ENCODE peak calls at places on chromosome 20, in nine cellular contexts. One of them, this sample, is unnamed.

GRCh38 chr20:5342031-5342430 is 25.3 kb upstream of the PROKR2 start:
- DNase-seq in effector memory CD4-positive, alpha-beta T cell: no peak
- DNase-seq in HCT116: no peak
- DNase-seq in A549: no peak
- DNase-seq in fibroblast of lung: no peak
- DNase-seq in heart left ventricle: no peak
- DNase-seq in breast epithelium: no peak
- DNase-seq in adrenal gland: no peak
- DNase-seq in IMR-90: no peak
- DNase-seq in this sample: no peak

GRCh38 chr20:31956556-31957220 is 4.8 kb upstream of the PDRG1 start:
- DNase-seq in effector memory CD4-positive, alpha-beta T cell: no peak
- DNase-seq in HCT116: no peak
- DNase-seq in A549: no peak
- DNase-seq in fibroblast of lung: no peak
- DNase-seq in heart left ventricle: no peak
- DNase-seq in breast epithelium: no peak
- DNase-seq in adrenal gland: no peak
- DNase-seq in IMR-90: no peak
- DNase-seq in this sample: no peak

GRCh38 chr20:51354191-51354768 is 188.2 kb downstream of the NFATC2 start:
- DNase-seq in effector memory CD4-positive, alpha-beta T cell: no peak
- DNase-seq in HCT116: no peak
- DNase-seq in A549: no peak
- DNase-seq in fibroblast of lung: peak
- DNase-seq in heart left ventricle: no peak
- DNase-seq in breast epithelium: no peak
- DNase-seq in adrenal gland: no peak
- DNase-seq in IMR-90: peak
- DNase-seq in this sample: no peak

GRCh38 chr20:51318058-51318960 is 224.2 kb downstream of the NFATC2 start:
- DNase-seq in effector memory CD4-positive, alpha-beta T cell: peak
- DNase-seq in HCT116: peak
- DNase-seq in A549: peak
- DNase-seq in fibroblast of lung: no peak
- DNase-seq in heart left ventricle: no peak
- DNase-seq in breast epithelium: no peak
- DNase-seq in adrenal gland: peak
- DNase-seq in IMR-90: no peak
- DNase-seq in this sample: no peak

GRCh38 chr20:31605902-31606677 is 1.0 kb downstream of the ID1 start:
- DNase-seq in effector memory CD4-positive, alpha-beta T cell: no peak
- DNase-seq in HCT116: no peak
- DNase-seq in A549: no peak
- DNase-seq in fibroblast of lung: peak
- DNase-seq in heart left ventricle: peak
- DNase-seq in breast epithelium: no peak
- DNase-seq in adrenal gland: no peak
- DNase-seq in IMR-90: no peak
- DNase-seq in this sample: no peak

GRCh38 chr20:38798266-38798665 is 7.2 kb upstream of the PPP1R16B start:
- DNase-seq in effector memory CD4-positive, alpha-beta T cell: no peak
- DNase-seq in HCT116: no peak
- DNase-seq in A549: no peak
- DNase-seq in fibroblast of lung: no peak
- DNase-seq in heart left ventricle: no peak
- DNase-seq in breast epithelium: no peak
- DNase-seq in adrenal gland: no peak
- DNase-seq in IMR-90: no peak
- DNase-seq in this sample: no peak

GRCh38 chr20:59662856-59663512 is 58.6 kb downstream of the PHACTR3 start:
- DNase-seq in effector memory CD4-positive, alpha-beta T cell: no peak
- DNase-seq in HCT116: no peak
- DNase-seq in A549: no peak
- DNase-seq in fibroblast of lung: no peak
- DNase-seq in heart left ventricle: no peak
- DNase-seq in breast epithelium: peak
- DNase-seq in adrenal gland: no peak
- DNase-seq in IMR-90: no peak
- DNase-seq in this sample: no peak

GRCh38 chr20:20031790-20032189 is 14.6 kb downstream of the NAA20 start:
- DNase-seq in effector memory CD4-positive, alpha-beta T cell: no peak
- DNase-seq in HCT116: no peak
- DNase-seq in A549: no peak
- DNase-seq in fibroblast of lung: no peak
- DNase-seq in heart left ventricle: no peak
- DNase-seq in breast epithelium: no peak
- DNase-seq in adrenal gland: no peak
- DNase-seq in IMR-90: no peak
- DNase-seq in this sample: no peak

GRCh38 chr20:23710771-23711170 is 21.9 kb upstream of the CST4 start:
- DNase-seq in effector memory CD4-positive, alpha-beta T cell: no peak
- DNase-seq in HCT116: no peak
- DNase-seq in A549: no peak
- DNase-seq in fibroblast of lung: no peak
- DNase-seq in heart left ventricle: no peak
- DNase-seq in breast epithelium: no peak
- DNase-seq in adrenal gland: no peak
- DNase-seq in IMR-90: no peak
- DNase-seq in this sample: no peak

GRCh38 chr20:63332488-63333240 is 28.5 kb downstream of the CHRNA4 start:
- DNase-seq in effector memory CD4-positive, alpha-beta T cell: no peak
- DNase-seq in HCT116: no peak
- DNase-seq in A549: no peak
- DNase-seq in fibroblast of lung: no peak
- DNase-seq in heart left ventricle: no peak
- DNase-seq in breast epithelium: no peak
- DNase-seq in adrenal gland: no peak
- DNase-seq in IMR-90: no peak
- DNase-seq in this sample: no peak

GRCh38 chr20:45036044-45036755 is 64.7 kb downstream of the KCNS1 start:
- DNase-seq in effector memory CD4-positive, alpha-beta T cell: no peak
- DNase-seq in HCT116: peak
- DNase-seq in A549: no peak
- DNase-seq in fibroblast of lung: peak
- DNase-seq in heart left ventricle: no peak
- DNase-seq in breast epithelium: no peak
- DNase-seq in adrenal gland: no peak
- DNase-seq in IMR-90: peak
- DNase-seq in this sample: no peak

GRCh38 chr20:46010491-46011405 is 2.0 kb downstream of the MMP9 start:
- DNase-seq in effector memory CD4-positive, alpha-beta T cell: peak
- DNase-seq in HCT116: no peak
- DNase-seq in A549: no peak
- DNase-seq in fibroblast of lung: no peak
- DNase-seq in heart left ventricle: no peak
- DNase-seq in breast epithelium: no peak
- DNase-seq in adrenal gland: no peak
- DNase-seq in IMR-90: peak
- DNase-seq in this sample: no peak

GRCh38 chr20:64244281-64244805 is 11.2 kb upstream of the PCMTD2 start:
- DNase-seq in effector memory CD4-positive, alpha-beta T cell: no peak
- DNase-seq in HCT116: no peak
- DNase-seq in A549: no peak
- DNase-seq in fibroblast of lung: no peak
- DNase-seq in heart left ventricle: no peak
- DNase-seq in breast epithelium: no peak
- DNase-seq in adrenal gland: peak
- DNase-seq in IMR-90: no peak
- DNase-seq in this sample: no peak

GRCh38 chr20:2236266-2236665 is 59.5 kb upstream of the TGM3 start:
- DNase-seq in effector memory CD4-positive, alpha-beta T cell: no peak
- DNase-seq in HCT116: no peak
- DNase-seq in A549: peak
- DNase-seq in fibroblast of lung: no peak
- DNase-seq in heart left ventricle: no peak
- DNase-seq in breast epithelium: no peak
- DNase-seq in adrenal gland: no peak
- DNase-seq in IMR-90: peak
- DNase-seq in this sample: no peak
- H3K27ac ChIP-seq in effector memory CD4-positive, alpha-beta T cell: no peak
- H3K27ac ChIP-seq in HCT116: no peak
- H3K27ac ChIP-seq in A549: no peak
- H3K27ac ChIP-seq in fibroblast of lung: peak
- H3K27ac ChIP-seq in heart left ventricle: no peak
- H3K27ac ChIP-seq in breast epithelium: peak
- H3K27ac ChIP-seq in adrenal gland: no peak
- H3K27ac ChIP-seq in IMR-90: no peak
- H3K27ac ChIP-seq in this sample: no peak

GRCh38 chr20:62236200-62236599 is 2.1 kb upstream of the OSBPL2 start:
- DNase-seq in effector memory CD4-positive, alpha-beta T cell: no peak
- DNase-seq in HCT116: no peak
- DNase-seq in A549: no peak
- DNase-seq in fibroblast of lung: no peak
- DNase-seq in heart left ventricle: no peak
- DNase-seq in breast epithelium: no peak
- DNase-seq in adrenal gland: no peak
- DNase-seq in IMR-90: no peak
- DNase-seq in this sample: no peak
- H3K27ac ChIP-seq in effector memory CD4-positive, alpha-beta T cell: no peak
- H3K27ac ChIP-seq in HCT116: no peak
- H3K27ac ChIP-seq in A549: no peak
- H3K27ac ChIP-seq in fibroblast of lung: no peak
- H3K27ac ChIP-seq in heart left ventricle: no peak
- H3K27ac ChIP-seq in breast epithelium: no peak
- H3K27ac ChIP-seq in adrenal gland: no peak
- H3K27ac ChIP-seq in IMR-90: no peak
- H3K27ac ChIP-seq in this sample: no peak

DNA sequence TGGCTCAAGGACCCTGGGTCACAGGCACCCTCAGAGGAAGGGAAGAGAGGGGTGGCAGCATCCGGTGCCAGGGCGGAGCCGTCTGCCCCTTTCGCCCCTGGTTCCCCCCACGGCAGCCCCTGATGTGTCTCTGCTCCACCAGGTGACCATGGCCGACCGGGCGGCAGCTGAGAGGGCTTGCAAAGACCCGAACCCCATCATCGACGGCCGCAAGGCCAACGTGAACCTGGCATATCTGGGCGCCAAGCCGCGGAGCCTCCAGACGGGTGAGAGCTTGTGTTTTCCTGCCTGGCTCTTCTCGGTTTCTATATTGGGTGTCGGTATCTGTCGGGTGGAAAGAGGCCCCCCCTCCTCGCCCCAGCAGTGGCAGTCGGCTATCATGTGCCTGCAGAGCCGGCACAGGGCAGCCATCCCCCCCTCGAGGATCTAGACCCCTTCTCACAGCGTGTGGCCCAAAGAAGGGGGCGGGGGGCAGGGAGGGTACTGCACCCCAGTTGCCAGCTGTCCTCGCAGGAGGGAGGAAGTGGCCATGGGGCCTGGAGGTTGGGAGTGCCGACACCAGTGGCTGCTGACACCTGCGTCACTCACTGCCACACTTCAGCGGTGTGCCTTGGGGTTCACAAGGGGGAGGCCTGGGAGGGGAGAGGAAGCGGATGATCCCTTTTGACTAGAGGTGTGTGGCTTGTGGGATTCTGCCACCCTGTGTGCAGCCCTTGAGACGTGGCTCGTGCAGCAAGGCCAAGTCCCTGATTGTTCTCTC is 1.5 kb downstream of the RBM38 start:
- DNase-seq in effector memory CD4-positive, alpha-beta T cell: peak
- DNase-seq in HCT116: no peak
- DNase-seq in A549: no peak
- DNase-seq in fibroblast of lung: no peak
- DNase-seq in heart left ventricle: peak
- DNase-seq in breast epithelium: peak
- DNase-seq in adrenal gland: no peak
- DNase-seq in IMR-90: no peak
- DNase-seq in this sample: peak
- H3K27ac ChIP-seq in effector memory CD4-positive, alpha-beta T cell: peak
- H3K27ac ChIP-seq in HCT116: peak
- H3K27ac ChIP-seq in A549: no peak
- H3K27ac ChIP-seq in fibroblast of lung: no peak
- H3K27ac ChIP-seq in heart left ventricle: peak
- H3K27ac ChIP-seq in breast epithelium: peak
- H3K27ac ChIP-seq in adrenal gland: no peak
- H3K27ac ChIP-seq in IMR-90: no peak
- H3K27ac ChIP-seq in this sample: peak

GRCh38 chr20:57394087-57395082 is 3.2 kb downstream of the RBM38 start:
- DNase-seq in effector memory CD4-positive, alpha-beta T cell: no peak
- DNase-seq in HCT116: no peak
- DNase-seq in A549: no peak
- DNase-seq in fibroblast of lung: no peak
- DNase-seq in heart left ventricle: peak
- DNase-seq in breast epithelium: no peak
- DNase-seq in adrenal gland: no peak
- DNase-seq in IMR-90: no peak
- DNase-seq in this sample: no peak

GRCh38 chr20:57395111-57395959 is 4.1 kb downstream of the RBM38 start:
- DNase-seq in effector memory CD4-positive, alpha-beta T cell: no peak
- DNase-seq in HCT116: no peak
- DNase-seq in A549: no peak
- DNase-seq in fibroblast of lung: peak
- DNase-seq in heart left ventricle: peak
- DNase-seq in breast epithelium: peak
- DNase-seq in adrenal gland: peak
- DNase-seq in IMR-90: peak
- DNase-seq in this sample: peak

GRCh38 chr20:57392130-57392445 is 892 bp downstream of the RBM38 start:
- DNase-seq in effector memory CD4-positive, alpha-beta T cell: no peak
- DNase-seq in HCT116: no peak
- DNase-seq in A549: peak
- DNase-seq in fibroblast of lung: no peak
- DNase-seq in heart left ventricle: peak
- DNase-seq in breast epithelium: no peak
- DNase-seq in adrenal gland: peak
- DNase-seq in IMR-90: no peak
- DNase-seq in this sample: no peak

GRCh38 chr20:57391439-57392129 is 388 bp downstream of the RBM38 start:
- DNase-seq in effector memory CD4-positive, alpha-beta T cell: no peak
- DNase-seq in HCT116: no peak
- DNase-seq in A549: no peak
- DNase-seq in fibroblast of lung: peak
- DNase-seq in heart left ventricle: peak
- DNase-seq in breast epithelium: no peak
- DNase-seq in adrenal gland: no peak
- DNase-seq in IMR-90: no peak
- DNase-seq in this sample: peak

DNA sequence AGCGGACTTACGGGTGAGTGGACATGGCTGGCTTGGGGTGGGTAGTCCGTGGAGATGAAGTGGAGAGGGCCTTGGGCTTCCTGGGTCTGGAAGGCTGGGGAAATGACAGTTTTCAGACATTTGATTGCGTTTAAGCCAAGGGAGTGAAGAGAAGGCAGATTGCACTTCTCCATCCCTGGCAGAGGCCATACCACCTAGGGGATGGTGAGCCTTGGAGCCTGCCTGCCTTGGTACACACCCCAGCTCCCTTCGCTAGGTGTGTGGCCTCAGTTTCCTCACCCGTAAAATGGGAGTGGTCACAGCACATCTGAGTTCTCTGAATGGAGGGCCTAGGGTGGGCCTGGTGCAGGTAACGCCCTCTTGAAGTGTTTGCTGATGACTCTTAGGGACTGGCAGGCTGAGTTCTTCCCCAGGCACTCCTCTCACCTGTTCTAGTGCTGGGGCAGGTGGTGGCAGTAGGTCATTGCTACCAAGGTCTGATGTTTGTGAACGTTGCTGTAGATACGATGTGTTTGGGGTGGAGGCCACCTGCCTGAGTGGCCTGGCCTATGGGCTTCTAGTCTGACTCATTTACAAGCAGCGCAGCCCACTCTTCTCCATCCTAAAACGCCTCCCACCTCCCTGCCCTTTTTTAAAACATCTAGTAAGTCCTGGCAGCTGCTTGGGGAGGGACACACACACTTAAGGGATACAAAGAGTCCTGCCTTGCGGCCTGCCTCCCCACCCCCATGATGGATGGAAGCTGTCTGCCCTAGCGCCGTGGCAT is 2.3 kb downstream of the RBM38 start:
- DNase-seq in effector memory CD4-positive, alpha-beta T cell: no peak
- DNase-seq in HCT116: no peak
- DNase-seq in A549: no peak
- DNase-seq in fibroblast of lung: peak
- DNase-seq in heart left ventricle: peak
- DNase-seq in breast epithelium: no peak
- DNase-seq in adrenal gland: no peak
- DNase-seq in IMR-90: no peak
- DNase-seq in this sample: no peak
- H3K27ac ChIP-seq in effector memory CD4-positive, alpha-beta T cell: peak
- H3K27ac ChIP-seq in HCT116: no peak
- H3K27ac ChIP-seq in A549: no peak
- H3K27ac ChIP-seq in fibroblast of lung: no peak
- H3K27ac ChIP-seq in heart left ventricle: peak
- H3K27ac ChIP-seq in breast epithelium: peak
- H3K27ac ChIP-seq in adrenal gland: no peak
- H3K27ac ChIP-seq in IMR-90: no peak
- H3K27ac ChIP-seq in this sample: peak

This sample was measured in substantia nigra.